ENCODE peak calls at places on chromosomes 11 and 22, in five cellular contexts. One of them, this sample, is unnamed.
A peak's percentile ranks its signal among the peaks of the same experiment; 100 is the strongest.

GRCh38 chr22:37675930-37676571 is 615 bp downstream of the LGALS1 start:
- DNase-seq in left ventricle myocardium inferior: peak; percentile 68
- DNase-seq in ovary: peak; percentile 53
- DNase-seq in heart right ventricle: peak; percentile 66
- DNase-seq in CD8-positive, alpha-beta memory T cell: peak; percentile 35
- DNase-seq in this sample: no peak

GRCh38 chr11:129366737-129367597 is 8.7 kb upstream of the BARX2 start:
- DNase-seq in ovary: no peak
- DNase-seq in heart right ventricle: no peak
- DNase-seq in CD8-positive, alpha-beta memory T cell: no peak
- DNase-seq in left ventricle myocardium inferior: no peak
- DNase-seq in this sample: no peak

GRCh38 chr11:1812274-1812673 is 22.5 kb upstream of the SYT8 start:
- DNase-seq in CD8-positive, alpha-beta memory T cell: no peak
- DNase-seq in heart right ventricle: no peak
- DNase-seq in ovary: no peak
- DNase-seq in left ventricle myocardium inferior: no peak
- DNase-seq in this sample: no peak

GRCh38 chr11:78268516-78269410 is 80.0 kb downstream of the USP35 start:
- DNase-seq in ovary: peak; percentile 63
- DNase-seq in CD8-positive, alpha-beta memory T cell: no peak
- DNase-seq in left ventricle myocardium inferior: peak; percentile 51
- DNase-seq in heart right ventricle: peak; percentile 29
- DNase-seq in this sample: no peak

GRCh38 chr11:62752177-62752785 is 1.7 kb downstream of the ZBTB3 start:
- DNase-seq in left ventricle myocardium inferior: no peak
- DNase-seq in ovary: no peak
- DNase-seq in CD8-positive, alpha-beta memory T cell: no peak
- DNase-seq in heart right ventricle: no peak
- DNase-seq in this sample: no peak

GRCh38 chr11:23653071-23653675 is 792.9 kb upstream of the CCDC179 start:
- DNase-seq in heart right ventricle: peak; percentile 5
- DNase-seq in left ventricle myocardium inferior: no peak
- DNase-seq in CD8-positive, alpha-beta memory T cell: no peak
- DNase-seq in ovary: no peak
- DNase-seq in this sample: no peak

GRCh38 chr22:40325315-40325714 is 21.0 kb upstream of the ADSL start:
- DNase-seq in CD8-positive, alpha-beta memory T cell: no peak
- DNase-seq in left ventricle myocardium inferior: no peak
- DNase-seq in ovary: no peak
- DNase-seq in heart right ventricle: no peak
- DNase-seq in this sample: no peak

GRCh38 chr11:74694536-74694935 is 36.7 kb downstream of the CHRDL2 start:
- DNase-seq in ovary: no peak
- DNase-seq in heart right ventricle: no peak
- DNase-seq in left ventricle myocardium inferior: no peak
- DNase-seq in CD8-positive, alpha-beta memory T cell: no peak
- DNase-seq in this sample: no peak

GRCh38 chr11:102010776-102011500 is 36.3 kb upstream of the CFAP300 start:
- DNase-seq in heart right ventricle: peak; percentile 61
- DNase-seq in CD8-positive, alpha-beta memory T cell: no peak
- DNase-seq in ovary: no peak
- DNase-seq in left ventricle myocardium inferior: peak; percentile 72
- DNase-seq in this sample: no peak

GRCh38 chr11:44564653-44565007 is 833 bp upstream of the CD82 start:
- DNase-seq in heart right ventricle: peak; percentile 82
- DNase-seq in CD8-positive, alpha-beta memory T cell: no peak
- DNase-seq in left ventricle myocardium inferior: peak; percentile 84
- DNase-seq in ovary: peak; percentile 78
- DNase-seq in this sample: no peak

GRCh38 chr11:74966651-74967050 is 17.6 kb downstream of the SPCS2 start:
- DNase-seq in heart right ventricle: no peak
- DNase-seq in CD8-positive, alpha-beta memory T cell: no peak
- DNase-seq in left ventricle myocardium inferior: no peak
- DNase-seq in ovary: no peak
- DNase-seq in this sample: no peak

GRCh38 chr22:23219787-23220484 is 39.6 kb downstream of the BCR start:
- DNase-seq in ovary: no peak
- DNase-seq in left ventricle myocardium inferior: no peak
- DNase-seq in CD8-positive, alpha-beta memory T cell: no peak
- DNase-seq in heart right ventricle: no peak
- DNase-seq in this sample: peak; percentile 68

GRCh38 chr22:24133187-24133965 is 47.9 kb upstream of the SUSD2 start:
- DNase-seq in ovary: no peak
- DNase-seq in heart right ventricle: no peak
- DNase-seq in left ventricle myocardium inferior: peak; percentile 25
- DNase-seq in CD8-positive, alpha-beta memory T cell: peak; percentile 13
- DNase-seq in this sample: peak; percentile 38

DNA sequence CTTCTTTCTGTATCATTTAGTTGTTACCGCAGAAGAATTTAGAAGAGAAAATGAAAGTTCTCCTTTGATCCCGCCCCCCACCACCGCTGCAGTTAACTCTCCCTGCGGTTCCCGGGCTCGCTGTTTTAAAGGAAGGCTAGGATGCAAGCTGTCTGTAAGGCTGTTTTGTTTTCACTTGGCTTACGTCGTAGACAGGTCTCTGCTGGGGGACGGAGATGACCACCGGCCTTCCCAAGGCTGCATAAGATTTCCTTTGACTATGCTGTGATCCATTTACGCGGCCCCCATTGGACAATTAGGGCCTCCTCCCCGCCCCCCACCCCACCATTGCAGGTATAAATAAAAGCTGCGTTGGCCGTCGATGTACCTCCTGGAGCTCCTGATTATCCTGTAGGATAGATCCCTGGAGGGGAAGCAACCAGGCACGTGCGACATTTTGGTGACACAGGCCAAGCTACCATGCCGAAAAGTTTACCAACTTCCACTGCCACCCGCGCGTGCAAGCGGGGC is 1.4 kb upstream of the CPT1A start:
- DNase-seq in left ventricle myocardium inferior: no peak
- DNase-seq in ovary: no peak
- DNase-seq in CD8-positive, alpha-beta memory T cell: peak; percentile 56
- DNase-seq in heart right ventricle: no peak
- DNase-seq in this sample: peak; percentile 55
- H3K4me3 ChIP-seq in left ventricle myocardium inferior: peak overlapping the region; percentile 89
- H3K4me3 ChIP-seq in ovary: peak overlapping the region; percentile 66
- H3K4me3 ChIP-seq in CD8-positive, alpha-beta memory T cell: peak overlapping the region; percentile 76
- H3K4me3 ChIP-seq in heart right ventricle: peak overlapping the region; percentile 92
- H3K4me3 ChIP-seq in this sample: peak overlapping the region; percentile 98

GRCh38 chr22:45816771-45817170 is 145.1 kb downstream of the ATXN10 start:
- DNase-seq in heart right ventricle: no peak
- DNase-seq in CD8-positive, alpha-beta memory T cell: no peak
- DNase-seq in ovary: no peak
- DNase-seq in left ventricle myocardium inferior: no peak
- DNase-seq in this sample: no peak

GRCh38 chr22:45812910-45813309 is 141.3 kb downstream of the ATXN10 start:
- DNase-seq in left ventricle myocardium inferior: no peak
- DNase-seq in ovary: no peak
- DNase-seq in CD8-positive, alpha-beta memory T cell: no peak
- DNase-seq in heart right ventricle: no peak
- DNase-seq in this sample: no peak

GRCh38 chr22:45819305-45819704 is 147.7 kb downstream of the ATXN10 start:
- DNase-seq in heart right ventricle: no peak
- DNase-seq in left ventricle myocardium inferior: no peak
- DNase-seq in CD8-positive, alpha-beta memory T cell: no peak
- DNase-seq in ovary: no peak
- DNase-seq in this sample: no peak

GRCh38 chr22:45818130-45819085 is 146.8 kb downstream of the ATXN10 start:
- DNase-seq in CD8-positive, alpha-beta memory T cell: no peak
- DNase-seq in heart right ventricle: peak; percentile 30
- DNase-seq in ovary: no peak
- DNase-seq in left ventricle myocardium inferior: peak; percentile 44
- DNase-seq in this sample: no peak

GRCh38 chr22:45817705-45818104 is 146.1 kb downstream of the ATXN10 start:
- DNase-seq in heart right ventricle: no peak
- DNase-seq in left ventricle myocardium inferior: no peak
- DNase-seq in CD8-positive, alpha-beta memory T cell: no peak
- DNase-seq in ovary: no peak
- DNase-seq in this sample: no peak
- H3K27ac ChIP-seq in heart right ventricle: no peak overlapping the region
- H3K27ac ChIP-seq in left ventricle myocardium inferior: peak overlapping the region; percentile 33
- H3K27ac ChIP-seq in CD8-positive, alpha-beta memory T cell: no peak overlapping the region
- H3K27ac ChIP-seq in ovary: no peak overlapping the region
- H3K27ac ChIP-seq in this sample: no peak overlapping the region

DNA sequence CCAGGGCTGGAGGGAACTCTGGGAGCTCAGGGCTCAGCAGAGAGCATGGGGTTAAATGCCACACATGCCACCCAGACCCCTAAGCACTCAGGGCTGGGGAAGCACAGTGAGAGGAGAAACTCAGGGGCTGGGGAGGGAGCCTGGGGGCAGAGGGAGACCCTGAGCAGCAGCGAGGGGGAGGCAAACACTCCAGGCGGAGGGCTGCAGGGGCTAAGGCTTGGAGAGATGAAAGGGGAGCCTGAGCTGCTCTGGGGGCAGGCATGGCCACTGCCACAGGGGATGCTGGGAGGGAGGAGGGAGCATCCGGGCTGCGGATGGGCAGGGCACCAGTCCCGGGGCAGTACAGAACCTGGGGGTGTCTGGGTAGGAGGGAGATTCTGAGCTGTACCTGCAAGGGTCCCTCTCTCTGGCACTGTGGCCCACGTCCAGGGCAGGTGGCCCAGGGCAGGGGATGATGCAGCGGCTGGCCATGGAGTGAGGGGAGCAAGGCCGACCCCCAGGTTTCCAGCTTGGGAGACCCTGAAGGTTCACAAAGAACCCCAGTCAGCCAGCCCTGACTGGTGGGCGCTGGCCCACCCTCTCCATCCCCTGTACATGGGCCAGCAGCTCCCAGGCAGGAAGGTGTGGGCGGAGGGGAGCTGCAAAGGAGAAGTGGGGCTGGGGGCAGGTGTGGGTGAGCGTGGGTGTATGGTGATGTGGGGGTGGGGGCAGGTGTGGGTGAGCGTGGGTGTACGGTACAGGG is 2.0 kb upstream of the TNFRSF13C start:
- DNase-seq in ovary: no peak
- DNase-seq in CD8-positive, alpha-beta memory T cell: no peak
- DNase-seq in heart right ventricle: no peak
- DNase-seq in left ventricle myocardium inferior: no peak
- DNase-seq in this sample: no peak
- H3K4me1 ChIP-seq in ovary: peaks cover 3% of the 10 kb centered on the region
- H3K4me1 ChIP-seq in CD8-positive, alpha-beta memory T cell: peaks cover 10% of the 10 kb centered on the region
- H3K4me1 ChIP-seq in heart right ventricle: peaks cover 2% of the 10 kb centered on the region
- H3K4me1 ChIP-seq in left ventricle myocardium inferior: peaks cover 14% of the 10 kb centered on the region
- H3K4me1 ChIP-seq in this sample: peaks cover 15% of the 10 kb centered on the region

GRCh38 chr11:118635642-118636041 is 28.2 kb downstream of the PHLDB1 start:
- DNase-seq in CD8-positive, alpha-beta memory T cell: no peak
- DNase-seq in heart right ventricle: no peak
- DNase-seq in left ventricle myocardium inferior: no peak
- DNase-seq in ovary: no peak
- DNase-seq in this sample: no peak
- H3K4me3 ChIP-seq in CD8-positive, alpha-beta memory T cell: no peak overlapping the region
- H3K4me3 ChIP-seq in heart right ventricle: no peak overlapping the region
- H3K4me3 ChIP-seq in left ventricle myocardium inferior: no peak overlapping the region
- H3K4me3 ChIP-seq in ovary: no peak overlapping the region
- H3K4me3 ChIP-seq in this sample: no peak overlapping the region